ENCODE peak calls at places on chromosomes 13 and 19, in seven cellular contexts. One of them, this sample, is unnamed.

GRCh38 chr13:51632643-51633357 is 48.5 kb downstream of the WDFY2 start:
- DNase-seq in non-pigmented ciliary epithelial cell: no peak
- DNase-seq in progenitor cell of endocrine pancreas: no peak
- DNase-seq in amniotic stem cell: no peak
- DNase-seq in stimulated activated CD4-positive, alpha-beta T cell treated with anti-CD3 and anti-CD28 coated beads, Interleukin-2, amount 100 ng/mL, for 48 hours: no peak
- DNase-seq in neuronal stem cell: peak
- DNase-seq in EH: no peak
- DNase-seq in this sample: no peak

GRCh38 chr19:54201172-54201701 is 579 bp downstream of the RPS9 start:
- DNase-seq in non-pigmented ciliary epithelial cell: no peak
- DNase-seq in progenitor cell of endocrine pancreas: no peak
- DNase-seq in amniotic stem cell: no peak
- DNase-seq in stimulated activated CD4-positive, alpha-beta T cell treated with anti-CD3 and anti-CD28 coated beads, Interleukin-2, amount 100 ng/mL, for 48 hours: no peak
- DNase-seq in neuronal stem cell: no peak
- DNase-seq in EH: no peak
- DNase-seq in this sample: no peak

GRCh38 chr19:45471866-45472556 is 4.2 kb downstream of the FOSB start:
- DNase-seq in non-pigmented ciliary epithelial cell: no peak
- DNase-seq in progenitor cell of endocrine pancreas: no peak
- DNase-seq in amniotic stem cell: no peak
- DNase-seq in stimulated activated CD4-positive, alpha-beta T cell treated with anti-CD3 and anti-CD28 coated beads, Interleukin-2, amount 100 ng/mL, for 48 hours: no peak
- DNase-seq in neuronal stem cell: no peak
- DNase-seq in EH: no peak
- DNase-seq in this sample: no peak

GRCh38 chr13:41179593-41180250 is 14.6 kb downstream of the KBTBD7 start:
- DNase-seq in non-pigmented ciliary epithelial cell: peak
- DNase-seq in progenitor cell of endocrine pancreas: no peak
- DNase-seq in amniotic stem cell: peak
- DNase-seq in stimulated activated CD4-positive, alpha-beta T cell treated with anti-CD3 and anti-CD28 coated beads, Interleukin-2, amount 100 ng/mL, for 48 hours: no peak
- DNase-seq in neuronal stem cell: no peak
- DNase-seq in EH: peak
- DNase-seq in this sample: no peak

GRCh38 chr19:18456974-18457373 is 19.0 kb upstream of the ISYNA1 start:
- DNase-seq in non-pigmented ciliary epithelial cell: no peak
- DNase-seq in progenitor cell of endocrine pancreas: no peak
- DNase-seq in amniotic stem cell: no peak
- DNase-seq in stimulated activated CD4-positive, alpha-beta T cell treated with anti-CD3 and anti-CD28 coated beads, Interleukin-2, amount 100 ng/mL, for 48 hours: no peak
- DNase-seq in neuronal stem cell: no peak
- DNase-seq in EH: no peak
- DNase-seq in this sample: no peak

GRCh38 chr19:46020819-46021125 is 2.1 kb downstream of the PGLYRP1 start:
- DNase-seq in non-pigmented ciliary epithelial cell: no peak
- DNase-seq in progenitor cell of endocrine pancreas: no peak
- DNase-seq in amniotic stem cell: no peak
- DNase-seq in stimulated activated CD4-positive, alpha-beta T cell treated with anti-CD3 and anti-CD28 coated beads, Interleukin-2, amount 100 ng/mL, for 48 hours: no peak
- DNase-seq in neuronal stem cell: no peak
- DNase-seq in EH: no peak
- DNase-seq in this sample: no peak

GRCh38 chr19:45601524-45602522 is at the start of gene GPR4:
- DNase-seq in non-pigmented ciliary epithelial cell: no peak
- DNase-seq in progenitor cell of endocrine pancreas: no peak
- DNase-seq in amniotic stem cell: no peak
- DNase-seq in stimulated activated CD4-positive, alpha-beta T cell treated with anti-CD3 and anti-CD28 coated beads, Interleukin-2, amount 100 ng/mL, for 48 hours: no peak
- DNase-seq in neuronal stem cell: no peak
- DNase-seq in EH: peak
- DNase-seq in this sample: no peak

GRCh38 chr13:97884707-97885468 is 68.6 kb upstream of the IPO5 start:
- DNase-seq in non-pigmented ciliary epithelial cell: no peak
- DNase-seq in progenitor cell of endocrine pancreas: no peak
- DNase-seq in amniotic stem cell: no peak
- DNase-seq in stimulated activated CD4-positive, alpha-beta T cell treated with anti-CD3 and anti-CD28 coated beads, Interleukin-2, amount 100 ng/mL, for 48 hours: no peak
- DNase-seq in neuronal stem cell: no peak
- DNase-seq in EH: peak
- DNase-seq in this sample: no peak

GRCh38 chr13:25929816-25930215 is 122.0 kb downstream of the SHISA2 start:
- DNase-seq in non-pigmented ciliary epithelial cell: no peak
- DNase-seq in progenitor cell of endocrine pancreas: no peak
- DNase-seq in amniotic stem cell: no peak
- DNase-seq in stimulated activated CD4-positive, alpha-beta T cell treated with anti-CD3 and anti-CD28 coated beads, Interleukin-2, amount 100 ng/mL, for 48 hours: no peak
- DNase-seq in neuronal stem cell: no peak
- DNase-seq in EH: no peak
- DNase-seq in this sample: no peak

GRCh38 chr19:5103061-5103701 is 134.3 kb downstream of the KDM4B start:
- DNase-seq in non-pigmented ciliary epithelial cell: no peak
- DNase-seq in progenitor cell of endocrine pancreas: no peak
- DNase-seq in amniotic stem cell: no peak
- DNase-seq in stimulated activated CD4-positive, alpha-beta T cell treated with anti-CD3 and anti-CD28 coated beads, Interleukin-2, amount 100 ng/mL, for 48 hours: no peak
- DNase-seq in neuronal stem cell: no peak
- DNase-seq in EH: no peak
- DNase-seq in this sample: no peak

GRCh38 chr13:37648604-37649003 is 50.0 kb upstream of the POSTN start:
- DNase-seq in non-pigmented ciliary epithelial cell: peak
- DNase-seq in progenitor cell of endocrine pancreas: no peak
- DNase-seq in amniotic stem cell: no peak
- DNase-seq in stimulated activated CD4-positive, alpha-beta T cell treated with anti-CD3 and anti-CD28 coated beads, Interleukin-2, amount 100 ng/mL, for 48 hours: no peak
- DNase-seq in neuronal stem cell: no peak
- DNase-seq in EH: peak
- DNase-seq in this sample: no peak

GRCh38 chr19:10069046-10069445 is 17.1 kb upstream of the SHFL start:
- DNase-seq in non-pigmented ciliary epithelial cell: no peak
- DNase-seq in progenitor cell of endocrine pancreas: no peak
- DNase-seq in amniotic stem cell: no peak
- DNase-seq in stimulated activated CD4-positive, alpha-beta T cell treated with anti-CD3 and anti-CD28 coated beads, Interleukin-2, amount 100 ng/mL, for 48 hours: no peak
- DNase-seq in neuronal stem cell: no peak
- DNase-seq in EH: no peak
- DNase-seq in this sample: no peak

This sample was measured in naive thymus-derived CD8-positive, alpha-beta T cell.